ENCODE peak calls at places on chromosomes 6 and 20, in eight cellular contexts. V is CD4-positive, alpha-beta memory T cell; I is H7; O is stimulated activated CD8-positive, alpha-beta memory T cell treated with anti-CD3 and anti-CD28 coated beads, Interleukin-7, amount 100 ng/mL, for 48 hours; K is non-pigmented ciliary epithelial cell; Q is ELF-1; L is stimulated activated CD4-positive, alpha-beta T cell treated with anti-CD3 and anti-CD28 coated beads, TNF-alpha, amount 100 ng/mL, for 1 hour; W is Daoy. Y is an unnamed sample.

GRCh38 chr6:54655162-54655561 is 191.4 kb upstream of the FAM83B start:
- DNase-seq in Q (no peak), O (no peak), K (no peak), W (no peak), L (no peak), I (no peak), V (no peak), Y (no peak)

GRCh38 chr20:46126440-46127056 is 8.4 kb downstream of the CD40 start:
- DNase-seq in I (peak; percentile 18), K (no peak), W (no peak), O (no peak), Q (no peak), V (no peak), L (no peak), Y (no peak)

GRCh38 chr6:154738561-154738961 is 5.3 kb downstream of the SCAF8 start:
- DNase-seq in K (no peak), L (no peak), I (no peak), O (no peak), W (no peak), V (no peak), Q (no peak), Y (peak; percentile 76)

GRCh38 chr20:35226775-35227681 is 538 bp downstream of the MMP24 start:
- DNase-seq in L (no peak), K (no peak), Q (peak; percentile 79), V (peak; percentile 25), I (peak; percentile 94), O (no peak), W (peak; percentile 55), Y (peak; percentile 66)

GRCh38 chr6:131017962-131018361 is 45.1 kb downstream of the EPB41L2 start:
- DNase-seq in W (no peak), V (no peak), I (no peak), K (no peak), Q (no peak), L (no peak), O (no peak), Y (no peak)

GRCh38 chr6:152094992-152095592 is 287.6 kb downstream of the ESR1 start:
- DNase-seq in K (peak; percentile 99), W (peak; percentile 91), L (no peak), V (no peak), O (peak; percentile 7), I (no peak), Q (peak; percentile 76), Y (peak; percentile 84)

GRCh38 chr6:52603000-52603795 is 26.3 kb upstream of the TRAM2 start:
- DNase-seq in V (no peak), L (no peak), Q (no peak), W (peak; percentile 84), O (no peak), I (no peak), K (no peak), Y (no peak)

GRCh38 chr6:74073429-74073828 is 377.4 kb downstream of the CD109 start:
- DNase-seq in O (no peak), V (no peak), L (no peak), K (no peak), W (no peak), I (no peak), Q (no peak), Y (no peak)

GRCh38 chr6:35044771-35045275 is 96.3 kb downstream of the TCP11 start:
- DNase-seq in Q (no peak), I (no peak), V (no peak), L (no peak), O (no peak), W (peak; percentile 24), K (no peak), Y (no peak)

GRCh38 chr6:158756977-158757752 is 62.0 kb downstream of the EZR start:
- DNase-seq in K (no peak), I (peak; percentile 53), L (no peak), Q (no peak), V (no peak), O (no peak), W (no peak), Y (no peak)

GRCh38 chr6:25056130-25056529 is 120.4 kb upstream of the RIPOR2 start:
- DNase-seq in K (no peak), V (peak; percentile 89), O (no peak), L (peak; percentile 27), W (no peak), I (no peak), Q (no peak), Y (peak; percentile 20)

GRCh38 chr6:37696220-37696840 is 1.4 kb downstream of the MDGA1 start:
- DNase-seq in O (no peak), K (no peak), V (no peak), L (no peak), W (peak; percentile 74), Q (peak; percentile 49), I (peak; percentile 78), Y (no peak)

GRCh38 chr20:62080249-62080993 is 14.7 kb upstream of the TAF4 start:
- DNase-seq in O (no peak), I (no peak), Q (no peak), K (no peak), V (no peak), L (no peak), W (no peak), Y (no peak)

GRCh38 chr20:56440346-56441007 is 27.9 kb upstream of the RTF2 start:
- DNase-seq in L (no peak), K (no peak), V (peak; percentile 68), Q (no peak), O (peak; percentile 67), I (no peak), W (peak; percentile 33), Y (no peak)

GRCh38 chr6:35603326-35604202 is 85.2 kb downstream of the FKBP5 start:
- DNase-seq in Q (no peak), O (no peak), W (peak; percentile 16), I (no peak), V (no peak), K (no peak), L (no peak), Y (no peak)

GRCh38 chr20:16929756-16930155 is 181.6 kb downstream of the OTOR start:
- DNase-seq in L (no peak), V (no peak), Q (no peak), W (no peak), K (peak; percentile 1), O (no peak), I (no peak), Y (no peak)

GRCh38 chr6:42021847-42022754 is 28.2 kb upstream of the TAF8 start:
- DNase-seq in I (peak; percentile 72), Q (no peak), V (peak; percentile 76), W (no peak), K (no peak), O (peak; percentile 64), L (peak; percentile 30), Y (no peak)

GRCh38 chr20:10034717-10035571 is at the start of gene ANKEF1:
- DNase-seq in W (peak; percentile 85), V (peak; percentile 79), Q (peak; percentile 77), I (peak; percentile 92), K (no peak), L (peak; percentile 55), O (peak; percentile 46), Y (peak; percentile 86)

GRCh38 chr6:16730720-16731502 is 30.3 kb downstream of the ATXN1 start:
- DNase-seq in V (peak; percentile 53), L (no peak), W (no peak), I (no peak), Q (no peak), K (no peak), O (no peak), Y (no peak)

GRCh38 chr20:431012-431904 is 23.2 kb downstream of the RBCK1 start:
- DNase-seq in I (peak; percentile 87), V (peak; percentile 20), O (no peak), L (no peak), Q (peak; percentile 78), W (peak; percentile 70), K (no peak), Y (peak; percentile 87)

GRCh38 chr20:20743511-20744169 is 31.2 kb upstream of the RALGAPA2 start:
- DNase-seq in W (no peak), K (no peak), I (peak; percentile 33), V (no peak), Q (peak; percentile 59), L (no peak), O (no peak), Y (peak; percentile 89)

GRCh38 chr6:147156218-147156617 is 48.0 kb upstream of the STXBP5 start:
- DNase-seq in K (no peak), L (no peak), I (no peak), W (no peak), O (no peak), V (no peak), Q (no peak), Y (no peak)

GRCh38 chr6:128464790-128465189 is 55.6 kb downstream of the PTPRK start:
- DNase-seq in W (no peak), I (no peak), O (no peak), V (no peak), K (no peak), Q (no peak), L (no peak), Y (no peak)

GRCh38 chr20:41344477-41344876 is 3.9 kb downstream of the LPIN3 start:
- DNase-seq in Q (peak; percentile 58), W (no peak), O (no peak), I (peak; percentile 36), K (no peak), L (no peak), V (no peak), Y (no peak)

GRCh38 chr20:31355981-31356380 is 12.4 kb upstream of the DEFB118 start:
- DNase-seq in V (no peak), Q (no peak), L (no peak), O (no peak), K (no peak), I (no peak), W (peak; percentile 77), Y (no peak)

GRCh38 chr6:132725471-132725870 is 11.6 kb upstream of the VNN1 start:
- DNase-seq in K (no peak), Q (no peak), O (no peak), V (no peak), I (no peak), W (no peak), L (no peak), Y (no peak)

GRCh38 chr6:126873351-126873750 is 245.1 kb upstream of the RSPO3 start:
- DNase-seq in I (no peak), L (no peak), O (no peak), Q (no peak), W (no peak), K (no peak), V (no peak), Y (no peak)

GRCh38 chr6:26043389-26044139 is 43.7 kb upstream of the HFE start:
- DNase-seq in O (no peak), W (no peak), L (peak; percentile 38), Q (peak; percentile 93), K (peak; percentile 91), V (peak; percentile 94), I (no peak), Y (peak; percentile 97)

GRCh38 chr6:71012871-71013456 is 56.1 kb upstream of the B3GAT2 start:
- DNase-seq in O (no peak), L (no peak), W (peak; percentile 63), I (peak; percentile 21), V (peak; percentile 29), Q (peak; percentile 3), K (peak; percentile 4), Y (peak; percentile 76)

GRCh38 chr6:22444335-22444734 is 125.0 kb upstream of the HDGFL1 start:
- DNase-seq in I (no peak), O (no peak), V (no peak), W (no peak), Q (no peak), L (no peak), K (no peak), Y (no peak)

GRCh38 chr6:67129780-67130179 is 1422.8 kb upstream of the EYS start:
- DNase-seq in V (no peak), Q (no peak), O (no peak), K (no peak), W (no peak), I (no peak), L (no peak), Y (no peak)

GRCh38 chr20:47561175-47561574 is 59.5 kb downstream of the NCOA3 start:
- DNase-seq in V (no peak), O (no peak), W (no peak), I (no peak), Q (no peak), L (no peak), K (no peak), Y (no peak)

GRCh38 chr6:73858376-73858775 is 162.4 kb downstream of the CD109 start:
- DNase-seq in V (no peak), Q (no peak), L (no peak), W (no peak), K (no peak), O (no peak), I (no peak), Y (no peak)

GRCh38 chr6:11711994-11712698 is 66.5 kb downstream of the ADTRP start:
- DNase-seq in W (no peak), I (no peak), K (no peak), V (no peak), L (no peak), Q (no peak), O (no peak), Y (no peak)

Y was measured in mesendoderm.